ENCODE peak calls at places on chromosomes 1 and 21, in eight cellular contexts. One of them, this sample, is unnamed.

GRCh38 chr21:38858429-38859205 is 52.9 kb downstream of the ETS2 start:
- DNase-seq in A549: no peak
- DNase-seq in breast epithelium: no peak
- DNase-seq in tibial nerve: no peak
- DNase-seq in uterus: no peak
- DNase-seq in Peyer's patch: no peak
- DNase-seq in body of pancreas: no peak
- DNase-seq in lower leg skin: no peak
- DNase-seq in this sample: no peak

GRCh38 chr1:227947678-227948492 is at the start of gene WNT9A:
- DNase-seq in A549: peak; percentile 33
- DNase-seq in breast epithelium: no peak
- DNase-seq in tibial nerve: no peak
- DNase-seq in uterus: peak; percentile 56
- DNase-seq in Peyer's patch: peak; percentile 61
- DNase-seq in body of pancreas: peak; percentile 61
- DNase-seq in lower leg skin: no peak
- DNase-seq in this sample: peak; percentile 78

GRCh38 chr21:36776981-36777617 is 78.2 kb downstream of the SIM2 start:
- DNase-seq in A549: no peak
- DNase-seq in breast epithelium: no peak
- DNase-seq in tibial nerve: no peak
- DNase-seq in uterus: no peak
- DNase-seq in Peyer's patch: no peak
- DNase-seq in body of pancreas: no peak
- DNase-seq in lower leg skin: no peak
- DNase-seq in this sample: no peak

GRCh38 chr1:59046730-59047157 is 250.2 kb upstream of the FGGY start:
- DNase-seq in A549: no peak
- DNase-seq in breast epithelium: no peak
- DNase-seq in tibial nerve: no peak
- DNase-seq in uterus: no peak
- DNase-seq in Peyer's patch: no peak
- DNase-seq in body of pancreas: no peak
- DNase-seq in lower leg skin: no peak
- DNase-seq in this sample: no peak

GRCh38 chr1:101137144-101138126 is 99.4 kb upstream of the S1PR1 start:
- DNase-seq in A549: no peak
- DNase-seq in breast epithelium: no peak
- DNase-seq in tibial nerve: no peak
- DNase-seq in uterus: no peak
- DNase-seq in Peyer's patch: no peak
- DNase-seq in body of pancreas: no peak
- DNase-seq in lower leg skin: no peak
- DNase-seq in this sample: no peak

GRCh38 chr1:165943198-165943597 is 115.8 kb downstream of the UCK2 start:
- DNase-seq in A549: peak; percentile 4
- DNase-seq in breast epithelium: no peak
- DNase-seq in tibial nerve: no peak
- DNase-seq in uterus: no peak
- DNase-seq in Peyer's patch: no peak
- DNase-seq in body of pancreas: no peak
- DNase-seq in lower leg skin: no peak
- DNase-seq in this sample: no peak

GRCh38 chr1:17276568-17276967 is 27.7 kb downstream of the PADI3 start:
- DNase-seq in A549: peak; percentile 72
- DNase-seq in breast epithelium: no peak
- DNase-seq in tibial nerve: no peak
- DNase-seq in uterus: no peak
- DNase-seq in Peyer's patch: peak; percentile 54
- DNase-seq in body of pancreas: peak; percentile 61
- DNase-seq in lower leg skin: no peak
- DNase-seq in this sample: no peak

GRCh38 chr1:2525896-2526823 is at the start of gene PANK4:
- DNase-seq in A549: peak; percentile 93
- DNase-seq in breast epithelium: peak; percentile 91
- DNase-seq in tibial nerve: peak; percentile 86
- DNase-seq in uterus: peak; percentile 88
- DNase-seq in Peyer's patch: peak; percentile 95
- DNase-seq in body of pancreas: peak; percentile 94
- DNase-seq in lower leg skin: peak; percentile 91
- DNase-seq in this sample: peak; percentile 95

GRCh38 chr1:205060746-205061145 is 17.7 kb downstream of the CNTN2 start:
- DNase-seq in A549: no peak
- DNase-seq in breast epithelium: no peak
- DNase-seq in tibial nerve: no peak
- DNase-seq in uterus: no peak
- DNase-seq in Peyer's patch: no peak
- DNase-seq in body of pancreas: no peak
- DNase-seq in lower leg skin: no peak
- DNase-seq in this sample: no peak

GRCh38 chr1:216523043-216523442 is 99.8 kb upstream of the USH2A start:
- DNase-seq in A549: no peak
- DNase-seq in breast epithelium: no peak
- DNase-seq in tibial nerve: no peak
- DNase-seq in uterus: no peak
- DNase-seq in Peyer's patch: no peak
- DNase-seq in body of pancreas: no peak
- DNase-seq in lower leg skin: no peak
- DNase-seq in this sample: no peak

GRCh38 chr1:4756851-4757580 is 102.6 kb downstream of the AJAP1 start:
- DNase-seq in A549: no peak
- DNase-seq in breast epithelium: no peak
- DNase-seq in tibial nerve: no peak
- DNase-seq in uterus: no peak
- DNase-seq in Peyer's patch: no peak
- DNase-seq in body of pancreas: no peak
- DNase-seq in lower leg skin: no peak
- DNase-seq in this sample: no peak

GRCh38 chr1:3928622-3929021 is 28.6 kb upstream of the C1orf174 start:
- DNase-seq in A549: no peak
- DNase-seq in breast epithelium: no peak
- DNase-seq in tibial nerve: no peak
- DNase-seq in uterus: no peak
- DNase-seq in Peyer's patch: no peak
- DNase-seq in body of pancreas: no peak
- DNase-seq in lower leg skin: no peak
- DNase-seq in this sample: no peak

GRCh38 chr1:67821263-67821662 is 12.0 kb downstream of the GNG12 start:
- DNase-seq in A549: no peak
- DNase-seq in breast epithelium: no peak
- DNase-seq in tibial nerve: no peak
- DNase-seq in uterus: no peak
- DNase-seq in Peyer's patch: no peak
- DNase-seq in body of pancreas: no peak
- DNase-seq in lower leg skin: no peak
- DNase-seq in this sample: no peak

GRCh38 chr1:86687595-86687994 is 16.8 kb upstream of the SH3GLB1 start:
- DNase-seq in A549: no peak
- DNase-seq in breast epithelium: no peak
- DNase-seq in tibial nerve: no peak
- DNase-seq in uterus: no peak
- DNase-seq in Peyer's patch: no peak
- DNase-seq in body of pancreas: no peak
- DNase-seq in lower leg skin: no peak
- DNase-seq in this sample: no peak

GRCh38 chr1:87314101-87314500 is 14.6 kb upstream of the LMO4 start:
- DNase-seq in A549: no peak
- DNase-seq in breast epithelium: no peak
- DNase-seq in tibial nerve: no peak
- DNase-seq in uterus: no peak
- DNase-seq in Peyer's patch: no peak
- DNase-seq in body of pancreas: no peak
- DNase-seq in lower leg skin: no peak
- DNase-seq in this sample: no peak

GRCh38 chr1:53636621-53637171 is 102.3 kb downstream of the GLIS1 start:
- DNase-seq in A549: no peak
- DNase-seq in breast epithelium: no peak
- DNase-seq in tibial nerve: no peak
- DNase-seq in uterus: no peak
- DNase-seq in Peyer's patch: peak; percentile 34
- DNase-seq in body of pancreas: no peak
- DNase-seq in lower leg skin: no peak
- DNase-seq in this sample: peak; percentile 27

GRCh38 chr1:83815348-83815747 is 183.6 kb downstream of the TTLL7 start:
- DNase-seq in A549: no peak
- DNase-seq in breast epithelium: no peak
- DNase-seq in tibial nerve: no peak
- DNase-seq in uterus: no peak
- DNase-seq in Peyer's patch: no peak
- DNase-seq in body of pancreas: peak; percentile 16
- DNase-seq in lower leg skin: peak; percentile 29
- DNase-seq in this sample: no peak

GRCh38 chr1:89989791-89990190 is 5.1 kb upstream of the ZNF326 start:
- DNase-seq in A549: no peak
- DNase-seq in breast epithelium: no peak
- DNase-seq in tibial nerve: no peak
- DNase-seq in uterus: no peak
- DNase-seq in Peyer's patch: no peak
- DNase-seq in body of pancreas: no peak
- DNase-seq in lower leg skin: no peak
- DNase-seq in this sample: no peak

DNA sequence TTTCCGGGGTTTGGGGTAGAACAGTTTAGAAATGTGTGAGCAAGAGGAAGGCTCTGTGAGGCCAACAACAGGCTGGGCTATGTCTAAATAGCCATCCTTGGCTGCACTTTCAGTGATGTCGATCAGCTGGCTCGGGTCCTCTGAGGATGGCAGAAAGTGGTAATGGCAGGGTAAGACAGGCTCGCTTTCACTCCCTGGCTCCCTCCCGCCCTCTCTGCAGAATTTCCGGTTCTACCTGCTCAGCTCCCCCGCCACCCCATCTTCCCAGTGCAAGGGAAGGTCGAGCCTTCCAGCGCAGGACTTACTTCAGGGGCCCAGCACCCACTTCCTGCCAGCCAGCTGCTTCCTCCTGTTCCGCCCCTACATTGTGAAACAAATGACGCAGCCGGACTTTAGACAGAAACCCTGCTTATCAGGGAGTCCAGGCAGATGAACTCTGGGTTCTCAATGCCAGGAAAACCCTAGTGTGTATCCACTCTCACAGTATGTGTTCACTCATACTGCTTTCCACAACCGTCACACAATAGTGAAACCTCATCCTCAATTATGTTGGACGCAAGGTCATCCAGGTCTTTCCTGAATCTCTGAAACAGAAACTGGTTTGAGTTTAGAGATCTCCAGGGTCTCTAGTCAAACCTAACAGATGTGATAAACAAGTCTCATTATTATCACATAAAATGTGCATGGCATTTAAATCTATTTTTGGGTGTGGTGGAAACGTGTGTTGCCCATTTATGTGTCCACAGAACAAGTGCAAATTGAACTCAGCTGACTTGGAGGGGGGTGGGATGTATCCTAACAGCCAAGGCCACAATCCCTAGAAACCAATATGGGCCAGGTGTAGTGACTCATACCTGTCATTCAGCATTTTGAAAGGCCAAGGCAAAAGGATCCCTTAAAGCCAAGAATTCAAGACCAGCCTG is 7.1 kb downstream of the F11R start:
- DNase-seq in A549: peak; percentile 91
- DNase-seq in breast epithelium: peak; percentile 93
- DNase-seq in tibial nerve: peak; percentile 49
- DNase-seq in uterus: peak; percentile 34
- DNase-seq in Peyer's patch: peak; percentile 91
- DNase-seq in body of pancreas: peak; percentile 92
- DNase-seq in lower leg skin: peak; percentile 84
- DNase-seq in this sample: peak; percentile 90
- H3K4me3 ChIP-seq in A549: peak overlapping the region; percentile 31
- H3K4me3 ChIP-seq in breast epithelium: peak overlapping the region; percentile 46
- H3K4me3 ChIP-seq in tibial nerve: no peak overlapping the region
- H3K4me3 ChIP-seq in uterus: no peak overlapping the region
- H3K4me3 ChIP-seq in Peyer's patch: peak overlapping the region; percentile 46
- H3K4me3 ChIP-seq in body of pancreas: no peak overlapping the region
- H3K4me3 ChIP-seq in lower leg skin: no peak overlapping the region
- H3K4me3 ChIP-seq in this sample: peak overlapping the region; percentile 30

DNA sequence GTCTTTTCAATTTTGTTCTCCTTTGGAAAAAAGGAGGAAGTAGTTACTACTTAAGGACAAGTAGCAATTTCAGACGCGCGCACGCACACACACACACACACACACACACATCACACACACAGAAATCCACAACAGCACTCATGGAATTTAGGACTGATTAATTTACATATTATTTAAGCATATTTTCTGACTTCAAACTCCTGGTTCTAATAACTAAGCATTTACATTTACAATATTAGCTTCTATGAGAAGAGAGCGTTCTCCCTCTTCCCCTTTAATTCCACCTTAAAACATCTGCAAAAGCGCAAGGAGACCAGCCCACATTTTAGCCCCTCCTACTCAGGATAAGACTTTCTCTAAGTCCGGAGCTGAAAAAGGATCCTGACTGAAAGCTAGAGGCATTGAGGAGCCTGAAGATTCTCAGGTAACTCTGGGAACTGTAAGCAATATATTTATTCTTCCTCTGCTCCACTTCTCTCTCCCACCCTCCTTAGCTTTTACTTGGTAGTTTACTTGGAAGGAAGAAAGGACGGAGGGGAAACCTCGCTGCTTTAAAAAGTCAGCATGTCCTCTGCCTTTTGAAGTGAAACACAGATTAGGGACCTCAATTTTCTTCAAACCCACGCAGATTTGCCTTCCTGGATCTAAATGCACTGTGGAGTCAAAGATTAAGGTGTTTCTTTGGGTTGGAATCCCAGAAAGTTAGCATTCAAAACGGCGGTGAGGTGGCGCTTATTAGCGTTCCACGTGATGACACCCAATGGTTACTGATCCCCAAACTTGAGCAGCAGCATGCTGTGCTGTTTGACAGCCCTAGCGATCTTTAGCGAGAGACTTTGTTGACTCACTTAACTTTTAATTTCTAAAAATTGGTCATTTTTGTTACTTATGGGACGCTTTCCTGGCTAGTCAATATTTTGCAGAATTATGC is at the start of gene PLA2G4A:
- DNase-seq in A549: peak; percentile 85
- DNase-seq in breast epithelium: peak; percentile 33
- DNase-seq in tibial nerve: peak; percentile 15
- DNase-seq in uterus: peak; percentile 23
- DNase-seq in Peyer's patch: peak; percentile 61
- DNase-seq in body of pancreas: peak; percentile 16
- DNase-seq in lower leg skin: peak; percentile 58
- DNase-seq in this sample: no peak
- TF ChIP-seq POLR2A in A549: no peak
- TF ChIP-seq POLR2A in breast epithelium: no peak
- TF ChIP-seq POLR2A in tibial nerve: peak; percentile 15
- TF ChIP-seq POLR2A in uterus: no peak
- TF ChIP-seq POLR2A in Peyer's patch: no peak
- TF ChIP-seq POLR2A in body of pancreas: no peak
- TF ChIP-seq POLR2A in lower leg skin: no peak
- TF ChIP-seq POLR2A in this sample: no peak

GRCh38 chr1:175154595-175155472 is 37.7 kb downstream of the KIAA0040 start:
- DNase-seq in A549: peak; percentile 57
- DNase-seq in breast epithelium: peak; percentile 67
- DNase-seq in tibial nerve: peak; percentile 64
- DNase-seq in uterus: peak; percentile 72
- DNase-seq in Peyer's patch: peak; percentile 81
- DNase-seq in body of pancreas: peak; percentile 76
- DNase-seq in lower leg skin: peak; percentile 67
- DNase-seq in this sample: no peak
- H3K4me3 ChIP-seq in A549: no peak overlapping the region
- H3K4me3 ChIP-seq in breast epithelium: no peak overlapping the region
- H3K4me3 ChIP-seq in tibial nerve: no peak overlapping the region
- H3K4me3 ChIP-seq in uterus: no peak overlapping the region
- H3K4me3 ChIP-seq in Peyer's patch: no peak overlapping the region
- H3K4me3 ChIP-seq in body of pancreas: no peak overlapping the region
- H3K4me3 ChIP-seq in lower leg skin: no peak overlapping the region
- H3K4me3 ChIP-seq in this sample: no peak overlapping the region

GRCh38 chr1:29695809-29696208 is 459.5 kb downstream of the PTPRU start:
- DNase-seq in A549: no peak
- DNase-seq in breast epithelium: no peak
- DNase-seq in tibial nerve: no peak
- DNase-seq in uterus: no peak
- DNase-seq in Peyer's patch: no peak
- DNase-seq in body of pancreas: no peak
- DNase-seq in lower leg skin: no peak
- DNase-seq in this sample: no peak
- TF ChIP-seq POLR2A in A549: no peak
- TF ChIP-seq POLR2A in breast epithelium: no peak
- TF ChIP-seq POLR2A in tibial nerve: no peak
- TF ChIP-seq POLR2A in uterus: no peak
- TF ChIP-seq POLR2A in Peyer's patch: no peak
- TF ChIP-seq POLR2A in body of pancreas: no peak
- TF ChIP-seq POLR2A in lower leg skin: no peak
- TF ChIP-seq POLR2A in this sample: no peak